ENCODE peak calls at places on chromosomes 12 and 14, in eight cellular contexts. G is kidney tubule cell, I is iris pigment epithelial cell, H is KG1, E is EL, V is COR-L47, D is Kasumi-1, N is progenitor cell of endocrine pancreas. X is an unnamed sample.

GRCh38 chr14:60651936-60652673 is 2.8 kb upstream of the SIX1 start:
- DNase-seq in E (no peak), I (no peak), H (no peak), V (no peak), N (no peak), D (no peak), G (peak; percentile 30), X (no peak)

GRCh38 chr14:52079239-52079956 is 10.5 kb upstream of the NID2 start:
- DNase-seq in G (peak; percentile 60), I (peak; percentile 79), H (no peak), V (no peak), E (peak; percentile 88), D (no peak), N (no peak), X (no peak)

GRCh38 chr14:68539311-68539737 is 253.5 kb downstream of the ZFP36L1 start:
- DNase-seq in H (no peak), N (no peak), I (no peak), D (no peak), V (no peak), G (no peak), E (no peak), X (no peak)

GRCh38 chr14:68544150-68544892 is 248.5 kb downstream of the ZFP36L1 start:
- DNase-seq in E (peak; percentile 97), G (peak; percentile 72), V (no peak), D (no peak), I (peak; percentile 99), H (no peak), N (no peak), X (no peak)

GRCh38 chr12:62647586-62647985 is 181.0 kb downstream of the MON2 start:
- DNase-seq in E (no peak), H (no peak), D (no peak), N (no peak), G (no peak), I (no peak), V (no peak), X (no peak)

GRCh38 chr14:100865682-100866591 is 37.6 kb downstream of the RTL1 start:
- DNase-seq in N (no peak), V (no peak), G (no peak), E (no peak), I (no peak), D (no peak), H (no peak), X (no peak)

GRCh38 chr14:22980672-22981089 is 1.7 kb downstream of the AJUBA start:
- DNase-seq in D (no peak), I (peak; percentile 25), H (no peak), E (peak; percentile 88), V (no peak), G (peak; percentile 83), N (peak; percentile 55), X (no peak)

GRCh38 chr12:88763536-88764100 is 183.3 kb upstream of the KITLG start:
- DNase-seq in E (peak; percentile 57), G (peak; percentile 30), H (no peak), D (no peak), V (no peak), I (no peak), N (no peak), X (no peak)

GRCh38 chr12:123807670-123808069 is 45.6 kb downstream of the DNAH10 start:
- DNase-seq in N (no peak), I (no peak), E (peak; percentile 8), H (no peak), D (no peak), G (no peak), V (no peak), X (no peak)

GRCh38 chr14:59321184-59321952 is 132.9 kb downstream of the DAAM1 start:
- DNase-seq in E (no peak), I (peak; percentile 86), D (no peak), H (no peak), G (peak; percentile 56), V (no peak), N (no peak), X (no peak)

GRCh38 chr14:65421201-65421981 is 8.9 kb downstream of the FUT8 start:
- DNase-seq in V (no peak), E (peak; percentile 89), H (no peak), N (no peak), I (peak; percentile 79), D (no peak), G (peak; percentile 96), X (no peak)

GRCh38 chr14:49612251-49612650 is 8.2 kb downstream of the RPL36AL start:
- DNase-seq in H (no peak), V (no peak), N (no peak), D (no peak), G (no peak), E (no peak), I (no peak), X (no peak)

GRCh38 chr12:116222358-116222757 is 55.1 kb downstream of the MED13L start:
- DNase-seq in I (peak; percentile 95), D (no peak), G (peak; percentile 78), V (peak; percentile 25), N (no peak), E (peak; percentile 77), H (no peak), X (no peak)

GRCh38 chr12:39902823-39903222 is 203.1 kb downstream of the SLC2A13 start:
- DNase-seq in V (no peak), N (no peak), G (peak; percentile 11), E (no peak), I (no peak), D (no peak), H (no peak), X (no peak)

GRCh38 chr12:93950321-93950720 is 198.1 kb upstream of the PLXNC1 start:
- DNase-seq in I (no peak), E (no peak), H (no peak), N (no peak), V (no peak), D (no peak), G (no peak), X (no peak)

GRCh38 chr12:10722502-10722904 is 620 bp downstream of the YBX3 start:
- DNase-seq in I (peak; percentile 69), V (no peak), E (peak; percentile 69), H (no peak), G (peak; percentile 70), D (no peak), N (peak; percentile 52), X (peak; percentile 52)

GRCh38 chr12:106455100-106455499 is 97.6 kb downstream of the POLR3B start:
- DNase-seq in N (no peak), V (no peak), E (no peak), H (no peak), G (no peak), I (no peak), D (no peak), X (no peak)

GRCh38 chr12:6215932-6216494 is 15.8 kb downstream of the CD9 start:
- DNase-seq in N (no peak), H (no peak), E (peak; percentile 89), V (no peak), D (no peak), I (peak; percentile 89), G (peak; percentile 100), X (no peak)

GRCh38 chr12:26659930-26660329 is 173.1 kb downstream of the ITPR2 start:
- DNase-seq in G (no peak), V (no peak), E (no peak), I (no peak), H (no peak), N (no peak), D (no peak), X (no peak)

GRCh38 chr12:115898670-115899069 is 378.8 kb downstream of the MED13L start:
- DNase-seq in I (no peak), V (no peak), H (no peak), D (no peak), E (no peak), G (no peak), N (no peak), X (no peak)

X was measured in stimulated activated effector memory CD8-positive, alpha-beta T cell treated with anti-CD3 and anti-CD28 coated beads, Interleukin-12 subunit alpha, Interleukin-12 subunit beta, amount 100 ng/mL, for 72 hours.